ENCODE peak calls at places on chromosome 5, in five cellular contexts. K, V, M, Y and X are unnamed samples.

GRCh38 chr5:122775713-122776084 is 819 bp downstream of the SNX2 start:
- DNase-seq in V (no peak), K (no peak), Y (no peak), M (no peak), X (no peak)

GRCh38 chr5:68405026-68405684 is 189.6 kb downstream of the PIK3R1 start:
- DNase-seq in K (no peak), Y (no peak), M (no peak), V (no peak), X (no peak)

GRCh38 chr5:113153512-113154097 is 177.0 kb downstream of the DCP2 start:
- DNase-seq in M (no peak), V (no peak), Y (no peak), K (no peak), X (no peak)

GRCh38 chr5:55438931-55439477 is 95.8 kb downstream of the PLPP1 start:
- DNase-seq in M (peak; percentile 46), K (no peak), V (no peak), Y (no peak), X (no peak)

GRCh38 chr5:121949885-121950284 is 11.9 kb upstream of the SRFBP1 start:
- DNase-seq in Y (no peak), K (no peak), M (no peak), V (no peak), X (peak; percentile 21)

GRCh38 chr5:78509145-78509865 is 139.3 kb downstream of the LHFPL2 start:
- DNase-seq in Y (no peak), V (no peak), K (no peak), M (no peak), X (peak; percentile 49)

GRCh38 chr5:126469925-126470324 is 46.7 kb downstream of the GRAMD2B start:
- DNase-seq in K (no peak), M (no peak), Y (no peak), V (no peak), X (no peak)

GRCh38 chr5:143195496-143195895 is 208.0 kb downstream of the NR3C1 start:
- DNase-seq in V (no peak), M (no peak), Y (no peak), K (no peak), X (no peak)

GRCh38 chr5:159096555-159097460 is 2.9 kb downstream of the EBF1 start:
- DNase-seq in Y (no peak), M (no peak), V (no peak), K (no peak), X (peak; percentile 39)

GRCh38 chr5:83029912-83030311 is 47.3 kb downstream of the TMEM167A start:
- DNase-seq in K (no peak), V (no peak), Y (no peak), M (no peak), X (no peak)

GRCh38 chr5:80318212-80318611 is 1.6 kb upstream of the SPZ1 start:
- DNase-seq in V (no peak), M (peak; percentile 3), K (no peak), Y (no peak), X (peak; percentile 72)

GRCh38 chr5:124519396-124519795 is 227.0 kb downstream of the ZNF608 start:
- DNase-seq in K (no peak), Y (no peak), V (no peak), M (no peak), X (no peak)

GRCh38 chr5:90709323-90710148 is 150.9 kb downstream of the ADGRV1 start:
- DNase-seq in V (no peak), M (peak; percentile 0), K (peak; percentile 35), Y (no peak), X (peak; percentile 47)

GRCh38 chr5:74934949-74935751 is 69.0 kb upstream of the FAM169A start:
- DNase-seq in K (no peak), M (no peak), V (no peak), Y (no peak), X (no peak)

GRCh38 chr5:127950707-127951356 is 132.7 kb upstream of the SLC12A2 start:
- DNase-seq in K (no peak), Y (no peak), M (no peak), V (no peak), X (no peak)

GRCh38 chr5:84437673-84438315 is 53.1 kb upstream of the EDIL3 start:
- DNase-seq in Y (no peak), K (no peak), V (no peak), M (no peak), X (no peak)

GRCh38 chr5:135508496-135509005 is 27.2 kb downstream of the NEUROG1 start:
- DNase-seq in V (no peak), Y (no peak), K (no peak), M (no peak), X (peak; percentile 33)

GRCh38 chr5:52786391-52786790 is 1.3 kb upstream of the ITGA1 start:
- DNase-seq in Y (no peak), M (no peak), K (no peak), V (no peak), X (no peak)

GRCh38 chr5:61277190-61277589 is 54.9 kb upstream of the ZSWIM6 start:
- DNase-seq in Y (no peak), K (peak; percentile 35), M (peak; percentile 10), V (no peak), X (no peak)

GRCh38 chr5:40413747-40414146 is 266.0 kb upstream of the PTGER4 start:
- DNase-seq in K (no peak), Y (no peak), V (no peak), M (no peak), X (no peak)

GRCh38 chr5:17190242-17190778 is 27.1 kb upstream of the BASP1 start:
- DNase-seq in K (peak; percentile 32), M (no peak), V (no peak), Y (no peak), X (no peak)

GRCh38 chr5:169576181-169576598 is 7.4 kb upstream of the SPDL1 start:
- DNase-seq in M (no peak), Y (no peak), K (no peak), V (no peak), X (no peak)

GRCh38 chr5:179243333-179243732 is 101.9 kb downstream of the ADAMTS2 start:
- DNase-seq in Y (no peak), K (no peak), M (peak; percentile 40), V (no peak), X (peak; percentile 9)

GRCh38 chr5:54007822-54008777 is 302.3 kb downstream of the ARL15 start:
- DNase-seq in M (no peak), V (no peak), Y (no peak), K (no peak), X (no peak)

GRCh38 chr5:113804264-113804663 is 290.8 kb downstream of the YTHDC2 start:
- DNase-seq in K (no peak), Y (no peak), V (no peak), M (no peak), X (no peak)

GRCh38 chr5:109740329-109740728 is 50.6 kb downstream of the MAN2A1 start:
- DNase-seq in V (no peak), Y (no peak), K (peak; percentile 11), M (no peak), X (no peak)

GRCh38 chr5:102554728-102555127 is 55.9 kb upstream of the SLCO6A1 start:
- DNase-seq in V (no peak), Y (no peak), M (no peak), K (no peak), X (no peak)

GRCh38 chr5:61569353-61569752 is 237.3 kb downstream of the ZSWIM6 start:
- DNase-seq in Y (no peak), V (no peak), M (no peak), K (no peak), X (peak; percentile 26)

GRCh38 chr5:140569197-140569596 is 4.6 kb downstream of the SLC35A4 start:
- DNase-seq in Y (no peak), K (peak; percentile 47), V (no peak), M (no peak), X (no peak)